ENCODE peak calls at places on chromosomes 7 and 10, in nine cellular contexts. X is trophoblast cell; Q is AG04450; B is A549; P is epithelial cell of esophagus; G is CD8-positive, alpha-beta memory T cell; H is tibial artery; K is aorta; S is A673. M is an unnamed sample.

GRCh38 chr10:73584737-73585136 is 6.4 kb downstream of the USP54 start:
- DNase-seq in X (no peak), Q (no peak), B (no peak), P (no peak), G (no peak), H (no peak), K (no peak), S (no peak), M (no peak)

GRCh38 chr7:44151679-44152355 is 10.7 kb upstream of the MYL7 start:
- DNase-seq in X (no peak), Q (no peak), B (no peak), P (no peak), G (no peak), H (no peak), K (no peak), S (no peak), M (peak)

GRCh38 chr7:117269417-117269816 is 53.4 kb downstream of the WNT2 start:
- DNase-seq in X (peak), Q (peak), B (peak), P (peak), G (no peak), H (no peak), K (no peak), S (peak), M (no peak)

GRCh38 chr10:94310369-94310768 is 52.4 kb downstream of the NOC3L start:
- DNase-seq in X (no peak), Q (no peak), B (no peak), P (no peak), G (no peak), H (no peak), K (no peak), S (no peak), M (no peak)

GRCh38 chr10:117137911-117138642 is at the start of gene VAX1:
- DNase-seq in X (peak), Q (no peak), B (peak), P (no peak), G (no peak), H (no peak), K (no peak), S (peak), M (peak)

GRCh38 chr7:28409716-28410627 is 2.3 kb upstream of the CREB5 start:
- DNase-seq in X (peak), Q (no peak), B (peak), P (peak), G (no peak), H (peak), K (peak), S (peak), M (peak)

GRCh38 chr7:155191901-155192478 is 105.7 kb upstream of the INSIG1 start:
- DNase-seq in X (no peak), Q (no peak), B (no peak), P (no peak), G (no peak), H (no peak), K (no peak), S (no peak), M (no peak)

GRCh38 chr7:36658603-36659516 is 65.4 kb downstream of the AOAH start:
- DNase-seq in X (peak), Q (peak), B (peak), P (peak), G (no peak), H (no peak), K (no peak), S (no peak), M (no peak)

GRCh38 chr7:66869660-66870450 is 51.2 kb upstream of the TMEM248 start:
- DNase-seq in X (no peak), Q (no peak), B (no peak), P (no peak), G (no peak), H (no peak), K (no peak), S (peak), M (no peak)

GRCh38 chr10:49841615-49842180 is 79.6 kb upstream of the OGDHL start:
- DNase-seq in X (no peak), Q (no peak), B (no peak), P (no peak), G (no peak), H (no peak), K (no peak), S (no peak), M (no peak)
- H3K4me3 ChIP-seq in X (no peak), Q (no peak), B (no peak), P (no peak), G (no peak), H (no peak), K (no peak), S (no peak), M (no peak)

GRCh38 chr7:2798669-2799068 is 45.4 kb downstream of the GNA12 start:
- DNase-seq in X (no peak), Q (no peak), B (no peak), P (no peak), G (no peak), H (no peak), K (no peak), S (no peak), M (no peak)

GRCh38 chr7:2795906-2796305 is 48.2 kb downstream of the GNA12 start:
- DNase-seq in X (no peak), Q (no peak), B (no peak), P (no peak), G (no peak), H (no peak), K (no peak), S (no peak), M (no peak)

GRCh38 chr7:2794836-2795636 is 49.1 kb downstream of the GNA12 start:
- DNase-seq in X (no peak), Q (no peak), B (no peak), P (no peak), G (no peak), H (no peak), K (no peak), S (no peak), M (no peak)

GRCh38 chr7:2799253-2799652 is 44.9 kb downstream of the GNA12 start:
- DNase-seq in X (no peak), Q (no peak), B (no peak), P (no peak), G (no peak), H (no peak), K (no peak), S (no peak), M (no peak)

GRCh38 chr7:2796358-2797352 is 47.5 kb downstream of the GNA12 start:
- DNase-seq in X (peak), Q (peak), B (no peak), P (no peak), G (no peak), H (peak), K (peak), S (no peak), M (no peak)
- H3K4me3 ChIP-seq in X (no peak), Q (peak), B (no peak), P (no peak), G (no peak), H (peak), K (no peak), S (no peak), M (no peak)

DNA sequence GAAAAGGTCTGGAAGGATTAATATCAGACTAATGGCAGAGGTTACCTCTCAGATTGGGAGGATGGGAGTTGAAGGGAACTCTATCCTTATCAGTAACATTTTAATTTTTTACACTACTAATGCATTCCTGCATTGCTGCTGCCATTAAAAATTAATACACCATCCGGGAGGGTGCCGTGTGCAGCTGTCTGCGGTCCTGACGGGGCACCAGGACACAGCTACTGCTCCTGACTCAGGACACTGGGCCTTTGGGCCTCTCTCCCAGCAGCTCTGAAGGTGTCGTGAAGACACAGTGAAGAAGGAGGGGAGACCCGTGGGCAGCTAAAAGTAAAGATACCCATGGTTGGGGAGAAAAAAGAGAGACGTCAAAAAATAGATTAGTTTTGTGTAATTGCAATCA is 23.4 kb upstream of the HK1 start:
- DNase-seq in X (no peak), Q (no peak), B (no peak), P (no peak), G (no peak), H (no peak), K (no peak), S (no peak), M (no peak)
- H3K4me3 ChIP-seq in X (no peak), Q (no peak), B (no peak), P (no peak), G (no peak), H (no peak), K (no peak), S (no peak), M (no peak)

DNA sequence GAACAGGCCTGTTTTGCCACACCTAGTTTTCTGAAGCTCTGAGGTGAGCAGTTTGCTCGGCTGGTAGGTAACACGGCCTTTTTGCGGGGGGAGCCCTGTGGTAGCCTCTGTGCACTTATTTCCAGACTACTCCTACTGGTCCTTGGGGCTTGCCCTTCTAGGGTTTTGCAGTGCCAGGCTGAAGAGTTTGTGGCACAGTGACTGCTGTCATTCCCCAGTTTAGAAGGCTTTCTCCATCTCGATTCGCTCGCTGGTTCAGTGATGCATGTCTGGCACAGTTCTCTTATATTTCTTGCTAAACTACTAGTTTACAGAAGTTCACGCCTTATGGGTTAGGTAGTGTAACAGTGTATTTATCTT is 711 bp downstream of the KIF20B start:
- DNase-seq in X (no peak), Q (no peak), B (peak), P (peak), G (peak), H (no peak), K (no peak), S (peak), M (no peak)
- H3K4me3 ChIP-seq in X (peak), Q (peak), B (peak), P (peak), G (peak), H (peak), K (peak), S (peak), M (peak)

GRCh38 chr7:142629588-142630260 is 119.5 kb upstream of the PRSS1 start:
- DNase-seq in X (peak), Q (no peak), B (no peak), P (peak), G (no peak), H (no peak), K (no peak), S (no peak), M (no peak)

GRCh38 chr7:142628945-142629344 is 120.3 kb upstream of the PRSS1 start:
- DNase-seq in X (no peak), Q (no peak), B (no peak), P (no peak), G (no peak), H (no peak), K (no peak), S (no peak), M (no peak)

GRCh38 chr7:142632291-142633134 is 116.8 kb upstream of the PRSS1 start:
- DNase-seq in X (peak), Q (no peak), B (peak), P (peak), G (peak), H (no peak), K (no peak), S (peak), M (peak)

DNA sequence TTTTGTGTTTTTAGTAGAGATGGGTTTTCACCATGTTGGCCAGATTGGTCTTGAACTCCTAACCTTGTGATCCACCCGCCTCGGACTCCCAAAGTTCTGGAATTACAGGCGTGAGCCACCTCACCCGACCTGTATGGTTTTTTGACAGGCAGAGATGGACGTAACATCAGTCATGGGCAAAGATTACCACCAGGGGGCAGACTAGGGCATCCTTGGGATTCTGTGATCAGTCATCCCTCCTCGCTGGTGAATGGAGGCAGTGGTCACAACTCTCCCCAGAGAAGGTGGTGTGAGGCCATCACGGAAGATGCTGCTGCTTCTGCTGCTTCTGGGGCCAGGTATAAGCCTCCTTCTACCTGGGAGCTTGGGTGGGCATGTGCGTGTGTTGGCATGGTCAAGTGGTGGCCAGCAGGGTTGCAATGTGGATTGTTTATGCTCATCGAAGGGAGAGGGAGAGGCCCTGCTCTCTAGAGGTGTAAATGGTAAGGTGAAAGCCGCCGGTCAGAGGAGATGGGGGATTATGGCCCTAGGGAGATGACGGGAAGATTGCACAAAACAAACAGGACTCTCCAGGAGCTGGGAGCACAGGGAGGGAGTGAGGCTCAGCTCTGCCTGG is 122.7 kb upstream of the PRSS1 start:
- DNase-seq in X (peak), Q (no peak), B (peak), P (peak), G (peak), H (peak), K (peak), S (peak), M (peak)
- H3K4me3 ChIP-seq in X (no peak), Q (no peak), B (no peak), P (no peak), G (no peak), H (no peak), K (no peak), S (no peak), M (no peak)

GRCh38 chr7:42491106-42491505 is 254.1 kb upstream of the GLI3 start:
- DNase-seq in X (no peak), Q (no peak), B (no peak), P (no peak), G (no peak), H (no peak), K (no peak), S (no peak), M (no peak)

GRCh38 chr7:42494722-42495121 is 257.7 kb upstream of the GLI3 start:
- DNase-seq in X (no peak), Q (no peak), B (no peak), P (peak), G (no peak), H (no peak), K (no peak), S (no peak), M (no peak)

GRCh38 chr7:42494199-42494710 is 257.2 kb upstream of the GLI3 start:
- DNase-seq in X (no peak), Q (no peak), B (no peak), P (peak), G (no peak), H (no peak), K (no peak), S (no peak), M (no peak)

GRCh38 chr7:42493436-42494198 is 256.6 kb upstream of the GLI3 start:
- DNase-seq in X (peak), Q (peak), B (no peak), P (peak), G (no peak), H (peak), K (peak), S (peak), M (peak)

DNA sequence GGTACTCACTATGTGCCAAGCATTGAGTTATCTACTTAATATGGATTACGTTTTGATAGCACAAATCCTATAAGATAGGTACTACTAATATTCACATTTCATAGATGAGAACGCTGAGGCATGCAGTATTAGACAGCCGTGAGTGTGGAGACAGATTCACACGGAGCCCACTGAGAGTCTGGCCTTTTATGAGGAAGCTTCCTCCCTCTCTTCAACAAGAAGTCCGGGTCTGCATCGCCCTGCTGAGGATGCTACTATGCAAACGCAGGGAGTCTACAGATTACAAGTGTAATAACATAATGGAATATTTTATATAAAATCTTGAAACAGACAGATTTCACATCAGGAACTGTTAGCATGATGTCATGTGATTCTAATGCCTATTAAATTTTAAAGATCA is 255.9 kb upstream of the GLI3 start:
- DNase-seq in X (no peak), Q (no peak), B (no peak), P (no peak), G (no peak), H (peak), K (no peak), S (no peak), M (no peak)
- H3K4me3 ChIP-seq in X (no peak), Q (no peak), B (no peak), P (no peak), G (no peak), H (peak), K (peak), S (peak), M (no peak)

DNA sequence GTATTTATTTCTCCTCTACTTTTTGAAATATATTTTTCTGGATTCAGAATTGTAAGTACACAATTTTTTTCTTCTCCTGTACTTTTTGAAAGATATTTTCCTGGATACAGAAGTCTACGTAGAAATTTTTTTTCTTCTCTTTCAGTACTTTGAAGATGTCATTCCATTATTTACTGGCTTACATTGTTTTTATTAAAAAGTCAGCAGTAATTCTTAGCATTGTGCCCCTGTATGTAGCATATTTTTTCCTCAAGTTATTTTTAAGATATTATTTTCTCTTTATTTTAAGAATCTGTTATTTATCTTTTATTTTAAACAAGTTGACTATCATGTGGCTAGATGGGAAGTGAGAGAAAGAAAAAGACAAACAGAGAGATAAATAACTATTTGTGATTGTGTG is 119.0 kb upstream of the NPSR1 start:
- DNase-seq in X (no peak), Q (no peak), B (no peak), P (no peak), G (no peak), H (no peak), K (no peak), S (no peak), M (no peak)
- H3K4me3 ChIP-seq in X (no peak), Q (no peak), B (no peak), P (no peak), G (no peak), H (no peak), K (no peak), S (no peak), M (no peak)

GRCh38 chr10:133088524-133089460 is 1.1 kb downstream of the ADGRA1 start:
- DNase-seq in X (no peak), Q (no peak), B (no peak), P (no peak), G (no peak), H (no peak), K (no peak), S (no peak), M (peak)

GRCh38 chr10:133086247-133086646 is 1.5 kb upstream of the ADGRA1 start:
- DNase-seq in X (no peak), Q (no peak), B (no peak), P (no peak), G (no peak), H (no peak), K (no peak), S (no peak), M (no peak)

GRCh38 chr10:133089461-133089800 is 1.7 kb downstream of the ADGRA1 start:
- DNase-seq in X (no peak), Q (no peak), B (no peak), P (no peak), G (no peak), H (no peak), K (no peak), S (no peak), M (no peak)

GRCh38 chr10:133087045-133087678 is 562 bp upstream of the ADGRA1 start:
- DNase-seq in X (no peak), Q (no peak), B (no peak), P (no peak), G (no peak), H (no peak), K (no peak), S (no peak), M (no peak)

GRCh38 chr10:133087679-133088523 is at the start of gene ADGRA1:
- DNase-seq in X (no peak), Q (no peak), B (no peak), P (no peak), G (no peak), H (no peak), K (no peak), S (peak), M (peak)
- H3K4me3 ChIP-seq in X (no peak), Q (no peak), B (peak), P (no peak), G (no peak), H (no peak), K (no peak), S (peak), M (peak)

GRCh38 chr10:79443338-79444242 is 1.8 kb downstream of the ZCCHC24 start:
- DNase-seq in X (no peak), Q (no peak), B (no peak), P (no peak), G (no peak), H (no peak), K (no peak), S (no peak), M (peak)
- H3K4me3 ChIP-seq in X (no peak), Q (peak), B (peak), P (no peak), G (peak), H (peak), K (peak), S (peak), M (peak)